ENCODE peak calls at places on chromosomes 5 and 9, in four cellular contexts. J is fibroblast of the aortic adventitia; E is ovary; R is CD4-positive, CD25-positive, alpha-beta regulatory T cell. Z is an unnamed sample.

GRCh38 chr9:92406506-92406905 is 2.1 kb upstream of the OGN start:
- DNase-seq in R (peak), E (no peak), J (peak), Z (peak)

GRCh38 chr9:112615584-112616271 is 102.2 kb downstream of the INIP start:
- DNase-seq in R (no peak), J (no peak), E (no peak), Z (no peak)

GRCh38 chr9:100428871-100429654 is 2.1 kb downstream of the MSANTD3 start:
- DNase-seq in R (no peak), E (no peak), J (peak), Z (peak)

GRCh38 chr5:43046474-43046873 is 6.4 kb upstream of the ANXA2R start:
- DNase-seq in J (no peak), E (no peak), R (no peak), Z (no peak)

GRCh38 chr9:79592736-79593493 is 21.1 kb downstream of the TLE4 start:
- DNase-seq in J (no peak), E (no peak), R (no peak), Z (no peak)

GRCh38 chr9:8946461-8946860 is 1146.9 kb upstream of the DMAC1 start:
- DNase-seq in R (no peak), J (no peak), E (no peak), Z (no peak)

GRCh38 chr9:80892703-80893102 is 796.6 kb downstream of the TLE1 start:
- DNase-seq in R (no peak), J (no peak), E (no peak), Z (peak)

GRCh38 chr5:151903243-151903653 is 21.4 kb downstream of the GLRA1 start:
- DNase-seq in E (no peak), J (no peak), R (no peak), Z (no peak)

GRCh38 chr5:42591026-42591425 is 165.6 kb upstream of the CCDC152 start:
- DNase-seq in E (peak), J (peak), R (no peak), Z (peak)

GRCh38 chr9:122144836-122145235 is 14.7 kb downstream of the NDUFA8 start:
- DNase-seq in E (no peak), J (no peak), R (no peak), Z (no peak)

GRCh38 chr5:36305571-36306326 is 4.0 kb upstream of the RANBP3L start:
- DNase-seq in J (peak), R (no peak), E (peak), Z (peak)

GRCh38 chr5:155898284-155898683 is 428.7 kb upstream of the SGCD start:
- DNase-seq in E (no peak), J (no peak), R (no peak), Z (peak)

GRCh38 chr5:42090162-42090561 is 165.1 kb downstream of the FBXO4 start:
- DNase-seq in E (no peak), R (no peak), J (no peak), Z (no peak)

GRCh38 chr5:27158171-27158570 is 119.8 kb upstream of the CDH9 start:
- DNase-seq in R (no peak), E (no peak), J (no peak), Z (no peak)

DNA sequence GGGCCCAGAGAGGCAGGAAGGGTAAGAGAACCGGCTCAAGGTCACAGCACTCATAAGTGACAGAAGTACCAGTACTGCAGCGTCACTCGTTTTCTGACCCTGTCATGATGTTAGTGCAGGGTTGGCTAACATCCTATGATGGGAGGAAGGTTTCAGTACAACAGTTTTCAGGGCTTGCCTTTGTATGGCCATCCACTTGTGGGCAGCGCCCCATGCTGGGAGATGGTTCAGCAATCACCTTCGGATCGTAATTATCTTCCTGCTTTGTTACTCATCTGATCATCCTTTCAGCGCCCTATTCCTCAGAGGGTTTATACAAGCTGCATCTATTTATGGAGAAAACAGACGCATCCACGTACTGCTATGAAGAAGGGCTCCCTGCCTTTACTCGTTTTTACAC is 2.4 kb downstream of the MAP1B start:
- DNase-seq in E (no peak), J (no peak), R (no peak), Z (peak)
- H3K4me3 ChIP-seq in E (no peak), J (peak), R (no peak), Z (peak)

DNA sequence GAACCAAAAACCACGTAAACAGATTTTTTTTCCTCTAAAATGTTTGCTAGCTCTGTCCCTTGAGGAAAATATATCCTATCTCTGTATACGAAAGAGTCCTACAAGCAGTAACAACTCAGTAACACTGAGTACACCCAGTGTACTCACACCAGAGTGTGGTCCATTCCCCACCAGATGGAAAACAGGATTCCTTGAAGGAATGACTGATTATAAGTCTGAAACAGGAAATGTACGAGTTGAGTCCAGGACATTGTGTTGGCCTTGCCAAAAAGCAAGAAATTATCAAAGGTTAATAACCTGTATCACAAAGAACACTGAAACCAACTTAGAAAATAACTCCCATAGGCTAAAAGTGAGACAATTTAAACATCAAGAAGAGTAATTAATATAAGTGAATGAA is 20.4 kb downstream of the GOLPH3 start:
- DNase-seq in J (peak), R (no peak), E (no peak), Z (no peak)
- H3K4me3 ChIP-seq in J (no peak), R (peak), E (no peak), Z (no peak)

GRCh38 chr9:131404581-131404980 is 10.7 kb downstream of the PRRC2B start:
- DNase-seq in R (no peak), J (peak), E (no peak), Z (no peak)
- H3K4me3 ChIP-seq in R (peak), J (no peak), E (no peak), Z (peak)

DNA sequence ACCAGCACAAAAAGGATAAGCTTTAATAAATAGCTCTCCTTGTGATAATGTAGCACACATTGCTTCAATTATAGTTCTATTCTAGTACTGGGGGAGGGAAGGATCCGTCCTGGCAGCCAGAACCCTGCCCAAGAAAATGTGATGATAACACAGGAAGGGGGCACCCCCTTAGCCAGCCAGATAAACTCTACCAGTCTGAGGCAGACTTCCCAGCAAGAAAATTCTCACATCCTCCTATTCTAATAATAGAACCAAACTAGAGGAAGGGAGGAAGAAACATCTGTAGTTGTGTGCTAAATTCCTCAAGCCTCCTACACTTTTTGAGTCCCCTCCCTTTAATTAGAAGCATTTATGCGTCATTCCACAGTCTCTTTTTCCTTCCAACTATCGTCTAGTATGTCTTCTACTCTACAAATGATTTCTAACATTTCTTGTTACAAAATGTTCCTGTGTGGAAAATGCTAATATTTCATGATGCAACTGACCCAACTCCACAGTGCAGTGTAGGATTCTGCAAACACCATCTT is 261.0 kb downstream of the SEMA5A start:
- DNase-seq in J (peak), E (peak), R (no peak), Z (peak)
- H3K4me3 ChIP-seq in J (no peak), E (no peak), R (no peak), Z (peak)

GRCh38 chr5:127519527-127519926 is 2.1 kb downstream of the PRRC1 start:
- DNase-seq in R (no peak), E (no peak), J (no peak), Z (no peak)
- H3K4me3 ChIP-seq in R (peak), E (no peak), J (peak), Z (peak)

Z was measured in adipocyte.